ENCODE peak calls at places on chromosome 10, in six cellular contexts. T is HCT116, E is HepG2, L is GM12878, C is H1, A is K562. W is an unnamed sample.

GRCh38 chr10:31749981-31750850 is 178.4 kb downstream of the ARHGAP12 start:
- DNase-seq in T (no peak), E (no peak), L (no peak), C (no peak), A (no peak), W (no peak)

GRCh38 chr10:86770412-86770960 is 14.1 kb downstream of the BMPR1A start:
- DNase-seq in T (no peak), E (no peak), L (no peak), C (no peak), A (peak; percentile 62), W (no peak)

GRCh38 chr10:24208661-24209420 is at the start of gene KIAA1217:
- DNase-seq in T (no peak), E (peak; percentile 76), L (no peak), C (peak; percentile 63), A (no peak), W (peak; percentile 44)

GRCh38 chr10:29731760-29732159 is 97.0 kb upstream of the SVIL start:
- DNase-seq in T (no peak), E (no peak), L (no peak), C (no peak), A (no peak), W (no peak)

GRCh38 chr10:9992656-9993055 is 1025.0 kb upstream of the CELF2 start:
- DNase-seq in T (no peak), E (no peak), L (no peak), C (no peak), A (no peak), W (peak; percentile 31)

GRCh38 chr10:103885617-103886016 is 30.2 kb upstream of the SH3PXD2A start:
- DNase-seq in T (no peak), E (no peak), L (no peak), C (no peak), A (no peak), W (no peak)

GRCh38 chr10:76946268-76946667 is 691.3 kb downstream of the KCNMA1 start:
- DNase-seq in T (no peak), E (no peak), L (no peak), C (no peak), A (no peak), W (no peak)

GRCh38 chr10:67837519-67838314 is at the start of gene DNAJC12:
- DNase-seq in T (peak; percentile 37), E (peak; percentile 74), L (no peak), C (no peak), A (peak; percentile 74), W (no peak)

GRCh38 chr10:129259128-129259527 is 207.9 kb upstream of the MGMT start:
- DNase-seq in T (no peak), E (no peak), L (no peak), C (no peak), A (no peak), W (no peak)

GRCh38 chr10:80410122-80410521 is 1.8 kb downstream of the PRXL2A start:
- DNase-seq in T (no peak), E (no peak), L (no peak), C (no peak), A (no peak), W (no peak)

GRCh38 chr10:22677333-22677732 is 37.0 kb downstream of the PIP4K2A start:
- DNase-seq in T (no peak), E (no peak), L (no peak), C (no peak), A (no peak), W (no peak)

GRCh38 chr10:13658864-13659685 is 72.3 kb downstream of the PRPF18 start:
- DNase-seq in T (no peak), E (no peak), L (no peak), C (no peak), A (no peak), W (no peak)

GRCh38 chr10:129780158-129780557 is 183.9 kb downstream of the EBF3 start:
- DNase-seq in T (no peak), E (no peak), L (no peak), C (no peak), A (no peak), W (no peak)

GRCh38 chr10:71401969-71402368 is 5.2 kb downstream of the CDH23 start:
- DNase-seq in T (no peak), E (no peak), L (no peak), C (no peak), A (no peak), W (no peak)

GRCh38 chr10:103013398-103013797 is 95.3 kb downstream of the CNNM2 start:
- DNase-seq in T (no peak), E (no peak), L (no peak), C (no peak), A (no peak), W (no peak)

GRCh38 chr10:74190494-74190893 is 39.5 kb downstream of the ADK start:
- DNase-seq in T (no peak), E (no peak), L (no peak), C (no peak), A (no peak), W (no peak)

GRCh38 chr10:126511917-126512487 is 123.7 kb upstream of the ADAM12 start:
- DNase-seq in T (no peak), E (no peak), L (no peak), C (no peak), A (no peak), W (no peak)

GRCh38 chr10:113644185-113645120 is 19.4 kb downstream of the NRAP start:
- DNase-seq in T (no peak), E (peak; percentile 15), L (no peak), C (no peak), A (no peak), W (no peak)

GRCh38 chr10:35335718-35336083 is 608 bp upstream of the CCNY start:
- DNase-seq in T (no peak), E (no peak), L (no peak), C (peak; percentile 52), A (no peak), W (peak; percentile 29)

GRCh38 chr10:126309193-126309592 is 79.1 kb downstream of the ADAM12 start:
- DNase-seq in T (no peak), E (peak; percentile 31), L (no peak), C (no peak), A (no peak), W (no peak)

GRCh38 chr10:21724695-21725371 is 190.8 kb downstream of the MLLT10 start:
- DNase-seq in T (peak; percentile 93), E (peak; percentile 98), L (peak; percentile 59), C (no peak), A (peak; percentile 63), W (no peak)

GRCh38 chr10:48525956-48526355 is 78.9 kb downstream of the ARHGAP22 start:
- DNase-seq in T (no peak), E (no peak), L (no peak), C (peak; percentile 30), A (no peak), W (no peak)

GRCh38 chr10:48525113-48525512 is 79.8 kb downstream of the ARHGAP22 start:
- DNase-seq in T (no peak), E (no peak), L (no peak), C (peak; percentile 33), A (no peak), W (no peak)

GRCh38 chr10:48526846-48527505 is 77.9 kb downstream of the ARHGAP22 start:
- DNase-seq in T (no peak), E (no peak), L (no peak), C (no peak), A (no peak), W (no peak)

GRCh38 chr10:48527691-48528212 is 77.1 kb downstream of the ARHGAP22 start:
- DNase-seq in T (no peak), E (no peak), L (no peak), C (no peak), A (no peak), W (no peak)

GRCh38 chr10:48526371-48526821 is 78.5 kb downstream of the ARHGAP22 start:
- DNase-seq in T (no peak), E (no peak), L (no peak), C (no peak), A (no peak), W (no peak)
- TF ChIP-seq SP1 in T (no peak), E (no peak), L (no peak), C (no peak), A (no peak), W (no peak)

GRCh38 chr10:97612386-97612785 is 20.9 kb downstream of the MORN4 start:
- DNase-seq in T (peak; percentile 42), E (peak; percentile 45), L (no peak), C (no peak), A (peak; percentile 39), W (no peak)
- TF ChIP-seq CTCF in T (peak; percentile 56), E (peak; percentile 72), L (peak; percentile 65), C (peak; percentile 73), A (peak; percentile 46), W (no peak)

GRCh38 chr10:110137142-110137545 is 70.3 kb upstream of the MXI1 start:
- DNase-seq in T (peak; percentile 55), E (peak; percentile 76), L (peak; percentile 48), C (no peak), A (peak; percentile 42), W (no peak)
- TF ChIP-seq SP1 in T (peak; percentile 13), E (no peak), L (no peak), C (no peak), A (no peak), W (no peak)

DNA sequence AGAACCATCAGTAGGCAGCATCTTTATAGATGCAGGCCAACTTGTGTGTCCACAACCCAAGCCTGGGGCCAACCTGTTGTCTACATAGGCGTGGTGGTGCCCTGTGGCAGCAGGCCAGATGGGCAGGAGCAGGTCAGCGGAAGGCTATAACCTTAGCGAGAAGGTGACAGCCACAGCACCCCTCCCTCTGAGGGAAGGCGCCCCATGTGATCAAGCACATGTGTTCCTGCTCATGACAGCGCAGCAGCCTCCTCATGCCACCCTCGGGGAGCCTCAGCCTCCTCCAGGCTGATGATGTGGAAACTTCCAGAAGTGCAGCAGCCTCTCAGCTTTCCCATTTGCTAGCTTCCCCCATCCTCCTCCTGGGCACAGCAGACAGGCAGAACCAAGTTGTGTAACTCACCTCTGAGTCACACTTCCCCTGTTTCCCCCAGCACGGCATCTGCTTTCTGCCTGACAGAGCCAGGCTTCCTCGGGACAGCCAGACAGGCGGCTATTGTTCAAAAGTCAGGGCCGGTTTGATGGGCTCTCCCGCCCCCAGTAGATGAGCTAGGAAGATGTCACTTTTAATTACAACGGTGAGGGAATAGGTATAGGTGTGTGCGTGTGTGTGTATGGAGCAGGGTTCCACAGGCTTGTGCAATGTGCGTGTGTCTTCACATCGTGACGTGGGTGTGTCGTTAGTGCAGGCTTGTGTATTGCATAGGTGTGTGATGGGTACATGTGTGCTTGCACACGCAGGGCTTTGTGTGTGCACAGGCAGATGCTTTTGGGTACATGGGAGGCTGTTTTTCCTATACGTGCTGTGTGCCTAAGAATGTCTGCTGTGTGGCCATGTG is 311.9 kb upstream of the ZMIZ1 start:
- DNase-seq in T (peak; percentile 64), E (peak; percentile 90), L (no peak), C (no peak), A (no peak), W (no peak)
- TF ChIP-seq CTCF in T (no peak), E (peak; percentile 46), L (no peak), C (no peak), A (no peak), W (no peak)

W was measured in WTC11.